ENCODE peak calls at places on chromosomes 6 and 20, in ten cellular contexts. V is HL-60; J is kidney epithelial cell; M is fibroblast of lung; E is IMR-90; W is H7; P is CD8-positive, alpha-beta T cell; O is AG04450; L is dorsolateral prefrontal cortex; I is pancreas. H is an unnamed sample. For H3K27me3, the result is how much of the 10 kb centered on the place peaks cover.

GRCh38 chr6:27370391-27370790 is 18.2 kb upstream of the ZNF391 start:
- DNase-seq in M (no peak), L (no peak), E (no peak), I (no peak), J (no peak), W (no peak), P (no peak), O (no peak), V (no peak), H (no peak)

GRCh38 chr6:33987531-33988021 is 158.3 kb downstream of the GRM4 start:
- DNase-seq in P (no peak), L (no peak), O (no peak), J (no peak), M (no peak), E (no peak), W (no peak), V (no peak), I (no peak), H (peak)

GRCh38 chr6:131255911-131256310 is 120.6 kb downstream of the AKAP7 start:
- DNase-seq in M (peak), J (no peak), O (no peak), P (no peak), E (no peak), W (no peak), V (no peak), I (no peak), L (no peak), H (no peak)

GRCh38 chr6:116144590-116144989 is 18.7 kb upstream of the COL10A1 start:
- DNase-seq in M (peak), O (peak), V (no peak), P (no peak), I (no peak), E (peak), W (no peak), J (peak), L (no peak), H (no peak)

GRCh38 chr6:17622144-17622543 is 22.0 kb downstream of the FAM8A1 start:
- DNase-seq in W (no peak), V (no peak), L (no peak), O (no peak), J (no peak), M (no peak), I (no peak), E (no peak), P (no peak), H (no peak)

GRCh38 chr6:167244064-167244949 is 46.8 kb upstream of the UNC93A start:
- DNase-seq in L (no peak), E (no peak), O (no peak), V (no peak), M (no peak), W (no peak), P (no peak), J (no peak), I (no peak), H (no peak)

GRCh38 chr6:36827261-36828079 is 11.8 kb downstream of the CPNE5 start:
- DNase-seq in L (no peak), O (peak), W (no peak), E (peak), I (no peak), P (no peak), M (peak), V (peak), J (peak), H (no peak)

GRCh38 chr20:13325033-13325432 is 104.0 kb downstream of the ISM1 start:
- DNase-seq in E (peak), L (no peak), V (no peak), M (peak), I (no peak), P (no peak), W (peak), O (no peak), J (no peak), H (no peak)

GRCh38 chr6:99618649-99619408 is 12.2 kb downstream of the PRDM13 start:
- DNase-seq in V (no peak), O (no peak), P (no peak), I (peak), E (no peak), L (no peak), W (peak), J (no peak), M (no peak), H (no peak)

GRCh38 chr6:1608222-1608975 is 1.3 kb upstream of the FOXC1 start:
- DNase-seq in W (peak), P (no peak), M (peak), I (no peak), E (no peak), V (no peak), L (no peak), O (no peak), J (no peak), H (no peak)

GRCh38 chr20:41149679-41150131 is 12.4 kb downstream of the PLCG1 start:
- DNase-seq in J (no peak), I (peak), P (no peak), M (peak), V (no peak), W (no peak), L (no peak), E (peak), O (no peak), H (no peak)

GRCh38 chr20:13535627-13536026 is 103.1 kb downstream of the TASP1 start:
- DNase-seq in O (no peak), W (no peak), J (no peak), V (no peak), L (no peak), I (no peak), P (no peak), E (no peak), M (no peak), H (no peak)

GRCh38 chr6:41450581-41450980 is 95.6 kb upstream of the FOXP4 start:
- DNase-seq in O (no peak), L (no peak), M (no peak), E (no peak), P (no peak), I (no peak), W (no peak), J (no peak), V (no peak), H (no peak)
- H3K27me3 ChIP-seq in O (under half), L (under half), M (under half), E (under half), P (under half), I (under half), W (under half), J (under half), V (under half), H (under half)

DNA sequence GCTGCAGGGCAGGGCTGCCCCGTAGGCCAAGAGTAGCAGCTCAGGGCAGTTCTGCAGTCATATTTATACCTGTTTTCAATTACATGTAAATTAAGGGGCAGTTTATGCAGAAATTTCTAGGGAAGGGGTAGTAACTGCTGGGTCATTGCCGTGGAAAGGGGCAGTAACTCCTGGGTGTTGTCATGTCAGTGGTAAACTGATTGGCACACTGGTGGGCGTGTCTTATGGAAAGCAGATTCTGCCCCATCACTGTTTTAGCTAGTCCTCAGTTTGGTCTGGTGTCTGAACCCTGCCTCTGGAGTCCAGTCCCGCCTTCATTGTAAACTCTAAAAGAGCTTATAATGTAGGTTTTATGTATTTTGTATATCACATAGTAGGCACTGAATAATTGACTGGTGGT is 22.1 kb downstream of the MAP3K4 start:
- DNase-seq in L (no peak), V (no peak), P (no peak), M (no peak), O (no peak), J (no peak), E (no peak), I (no peak), W (no peak), H (no peak)
- H3K27me3 ChIP-seq in L (under half), V (under half), P (under half), M (under half), O (under half), J (under half), E (under half), I (under half), W (under half), H (under half)

DNA sequence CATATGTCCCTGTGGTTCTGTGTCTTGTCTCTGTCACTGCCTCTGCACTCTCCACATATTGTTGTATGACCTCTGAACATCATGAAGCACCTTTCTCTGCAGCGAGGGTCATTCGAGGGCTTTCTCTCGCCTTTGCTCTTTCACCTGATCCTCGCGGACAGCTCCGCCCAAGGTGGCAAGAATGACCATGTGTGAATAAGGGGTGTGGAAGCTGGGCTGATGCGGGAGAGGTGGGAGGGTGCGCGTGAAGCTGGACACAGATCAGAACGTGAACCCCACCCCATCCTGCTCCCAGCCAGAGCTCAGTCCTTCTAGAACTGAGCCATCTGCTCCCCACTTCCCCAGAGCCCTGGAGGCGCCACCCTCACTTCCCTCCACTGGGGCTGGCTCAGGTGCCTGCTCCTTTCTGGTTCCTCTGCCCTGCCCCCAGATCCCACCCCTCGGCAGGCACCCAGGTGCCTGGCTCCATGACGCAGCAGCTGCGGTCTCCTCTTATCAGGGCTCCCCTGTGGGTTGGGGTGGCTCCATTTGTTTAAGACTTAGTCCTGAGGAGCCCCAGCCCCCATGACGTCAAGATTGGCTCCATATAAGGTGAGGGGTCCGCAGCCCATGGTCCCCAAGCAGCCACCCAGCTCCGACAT is at the start of gene MUCL3:
- DNase-seq in L (no peak), O (no peak), V (no peak), E (no peak), M (no peak), W (peak), P (no peak), I (no peak), J (no peak), H (no peak)
- H3K27me3 ChIP-seq in L (under half), O (half or more), V (under half), E (half or more), M (under half), W (under half), P (under half), I (under half), J (under half), H (under half)

DNA sequence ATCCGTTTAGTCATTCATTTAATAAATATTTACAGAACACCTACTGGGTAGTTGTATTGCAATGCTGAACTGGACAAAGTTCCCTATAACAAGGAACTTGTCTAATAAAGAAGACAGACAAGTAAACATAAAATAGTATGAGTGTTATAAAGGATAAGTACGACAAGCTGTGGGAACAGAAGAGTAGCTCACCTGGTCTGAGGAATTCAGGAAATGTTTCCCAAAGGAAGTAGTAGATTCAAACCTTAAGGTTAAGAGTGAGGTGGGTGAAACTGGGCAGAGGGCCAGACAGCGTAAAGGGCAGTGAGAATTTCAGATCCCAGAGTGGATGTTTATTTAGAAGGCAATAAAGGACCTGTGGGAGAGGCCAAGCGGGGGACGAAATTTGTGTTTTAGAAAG is 72.3 kb upstream of the CD2AP start:
- DNase-seq in J (no peak), E (no peak), P (no peak), W (no peak), I (no peak), L (no peak), V (no peak), M (no peak), O (no peak), H (no peak)
- H3K27me3 ChIP-seq in J (under half), E (under half), P (under half), W (under half), I (under half), L (under half), V (under half), M (under half), O (under half), H (under half)

DNA sequence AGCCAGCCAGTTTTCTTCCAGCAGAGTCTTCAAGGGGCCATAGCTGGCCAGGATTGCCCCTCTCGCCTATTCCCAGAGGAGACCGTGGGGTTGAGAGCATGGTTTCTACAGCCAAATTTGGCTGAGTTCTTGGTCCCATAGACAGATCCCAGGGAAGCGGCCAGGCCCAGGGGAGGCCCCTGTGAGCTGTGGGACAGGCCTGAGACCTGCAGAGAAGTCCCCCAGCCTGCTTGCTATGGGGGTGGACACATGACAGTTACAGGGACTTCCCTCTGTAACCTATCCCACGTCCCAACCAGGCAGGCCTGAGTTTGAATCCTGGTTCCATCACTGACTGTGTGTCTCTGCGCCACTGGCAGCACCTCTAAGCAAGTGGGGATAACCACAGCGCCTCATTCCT is 2.6 kb downstream of the TCF15 start:
- DNase-seq in E (no peak), M (no peak), P (no peak), L (no peak), V (no peak), W (no peak), O (no peak), J (no peak), I (no peak), H (no peak)
- H3K27me3 ChIP-seq in E (half or more), M (under half), P (under half), L (under half), V (under half), W (under half), O (under half), J (under half), I (under half), H (under half)

DNA sequence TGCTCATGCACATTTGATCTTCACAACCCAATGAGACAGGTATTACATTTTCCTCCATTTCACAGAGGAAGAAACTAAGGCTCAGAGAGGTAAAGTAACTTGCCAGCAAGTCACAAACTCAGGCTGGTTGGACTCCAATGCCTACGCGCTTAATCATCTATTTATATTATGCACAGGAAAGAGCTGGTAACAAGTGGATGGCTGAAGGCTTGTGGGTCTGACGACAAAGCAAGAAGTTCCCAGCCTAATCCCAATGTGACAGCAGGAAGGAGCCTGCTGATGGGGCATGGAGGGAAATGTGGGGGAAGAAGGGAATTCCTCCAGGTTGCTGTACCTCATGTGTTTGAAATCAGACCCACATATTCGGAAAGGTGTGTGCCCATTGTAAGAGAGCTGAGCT is 3.9 kb downstream of the CDH22 start:
- DNase-seq in I (no peak), O (no peak), L (no peak), V (no peak), W (no peak), P (no peak), M (peak), E (peak), J (no peak), H (no peak)
- H3K27me3 ChIP-seq in I (under half), O (under half), L (under half), V (under half), W (under half), P (under half), M (under half), E (half or more), J (under half), H (half or more)

GRCh38 chr6:7730411-7730810 is 4.5 kb downstream of the BMP6 start:
- DNase-seq in J (no peak), V (no peak), L (no peak), I (no peak), O (no peak), M (no peak), E (peak), W (no peak), P (no peak), H (no peak)
- H3K27me3 ChIP-seq in J (under half), V (under half), L (half or more), I (under half), O (under half), M (under half), E (under half), W (under half), P (under half), H (half or more)

GRCh38 chr20:21430031-21430430 is 32.7 kb upstream of the NKX2-4 start:
- DNase-seq in L (no peak), P (no peak), J (peak), W (no peak), M (no peak), I (no peak), V (no peak), O (no peak), E (no peak), H (no peak)

GRCh38 chr20:21432911-21433310 is 35.6 kb upstream of the NKX2-4 start:
- DNase-seq in V (no peak), I (no peak), J (no peak), L (no peak), O (no peak), P (no peak), E (no peak), M (no peak), W (no peak), H (no peak)

GRCh38 chr20:21435576-21435975 is 38.2 kb upstream of the NKX2-4 start:
- DNase-seq in E (no peak), J (no peak), I (no peak), V (no peak), L (no peak), P (no peak), M (no peak), O (no peak), W (peak), H (no peak)

GRCh38 chr20:21436186-21436585 is 38.9 kb upstream of the NKX2-4 start:
- DNase-seq in V (no peak), P (no peak), M (peak), L (no peak), W (no peak), E (peak), O (no peak), I (no peak), J (peak), H (no peak)

DNA sequence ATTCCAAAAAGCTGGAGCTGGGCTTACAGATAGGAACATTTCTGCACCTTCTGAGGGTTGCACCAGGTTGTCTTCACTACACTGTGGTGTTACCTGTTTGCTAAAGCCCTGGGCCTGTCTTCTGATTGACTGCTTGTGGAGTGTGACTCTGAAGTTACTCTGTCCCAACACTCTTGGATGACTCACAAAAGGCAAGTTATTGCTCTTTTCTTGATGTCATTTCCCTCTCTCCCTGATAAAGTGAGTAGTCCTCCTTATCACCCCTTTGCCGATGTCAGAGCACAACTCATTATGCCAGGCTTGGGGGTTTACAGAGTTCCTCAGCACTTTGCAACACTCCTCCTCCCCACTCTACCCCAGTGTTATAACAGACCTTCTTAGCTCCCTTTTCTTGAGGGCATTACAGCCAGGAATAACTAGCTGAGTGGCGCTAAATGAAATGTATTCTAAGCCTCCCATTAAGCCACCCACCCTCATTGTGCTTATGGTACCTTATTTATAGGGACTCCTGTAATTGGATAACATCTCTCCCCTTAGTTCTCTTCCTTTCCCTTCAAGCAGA is 36.1 kb upstream of the NKX2-4 start:
- DNase-seq in V (no peak), M (no peak), E (peak), O (no peak), P (no peak), W (no peak), L (no peak), I (no peak), J (no peak), H (no peak)
- H3K27me3 ChIP-seq in V (under half), M (under half), E (under half), O (under half), P (under half), W (under half), L (under half), I (under half), J (under half), H (under half)

GRCh38 chr6:169988769-169989550 is 237.5 kb downstream of the ERMARD start:
- DNase-seq in P (no peak), W (no peak), E (no peak), O (no peak), L (peak), J (no peak), M (no peak), V (no peak), I (no peak), H (peak)

GRCh38 chr6:169991913-169992312 is 240.5 kb downstream of the ERMARD start:
- DNase-seq in J (no peak), E (no peak), I (no peak), W (peak), M (no peak), P (no peak), O (no peak), V (no peak), L (no peak), H (no peak)

GRCh38 chr6:169991031-169991390 is 239.6 kb downstream of the ERMARD start:
- DNase-seq in L (no peak), O (no peak), P (no peak), V (no peak), W (peak), I (no peak), E (no peak), J (no peak), M (no peak), H (peak)

GRCh38 chr6:169989594-169989993 is 238.2 kb downstream of the ERMARD start:
- DNase-seq in E (no peak), I (no peak), L (no peak), V (no peak), J (no peak), O (no peak), M (no peak), P (no peak), W (no peak), H (no peak)

DNA sequence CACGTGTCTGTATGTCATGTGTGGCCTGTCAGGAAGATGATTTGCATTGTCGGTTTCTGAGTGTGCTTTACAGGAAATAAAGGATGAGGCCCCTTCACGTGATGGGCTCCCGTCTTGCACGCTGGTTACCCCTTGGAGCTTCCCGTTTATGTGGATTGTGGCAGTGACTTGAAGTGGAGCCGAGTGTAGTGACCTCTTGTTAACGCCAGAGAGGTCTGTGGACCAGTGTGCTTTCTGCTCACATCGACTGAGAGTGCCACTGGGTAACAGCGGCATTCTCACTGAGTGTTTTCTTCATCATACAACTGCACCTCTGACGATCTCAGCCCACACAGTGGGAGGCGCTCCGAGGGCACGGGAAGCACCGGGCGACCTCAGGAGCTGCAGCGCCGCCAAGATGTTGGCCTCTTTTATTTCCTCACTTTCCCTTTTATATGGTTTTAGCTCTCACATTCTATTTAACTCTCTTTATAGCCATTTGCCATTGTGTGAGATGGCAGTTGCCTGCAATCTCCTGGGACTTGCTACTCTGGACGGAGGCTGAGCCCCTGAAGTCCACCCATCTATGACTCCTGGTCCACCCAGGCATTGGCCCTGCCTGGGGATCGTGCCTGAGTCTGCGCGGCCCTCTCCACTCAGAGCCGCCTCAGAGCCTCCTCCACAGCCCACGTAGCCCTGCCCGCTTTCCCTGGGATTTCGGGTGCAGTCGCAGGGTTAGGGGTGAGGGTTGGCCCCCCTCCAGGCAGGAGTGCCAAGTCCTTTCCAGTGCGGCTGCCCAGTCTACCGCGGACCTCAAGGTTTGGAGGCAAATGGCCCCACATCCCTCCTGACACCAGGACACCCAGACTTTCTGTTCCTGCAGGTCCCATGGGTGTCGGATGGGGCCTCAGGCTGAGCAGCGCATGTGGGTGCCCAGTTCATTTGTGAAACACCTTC is 238.9 kb downstream of the ERMARD start:
- DNase-seq in M (no peak), V (peak), J (no peak), L (peak), W (no peak), O (no peak), P (peak), I (no peak), E (no peak), H (peak)
- H3K27me3 ChIP-seq in M (under half), V (under half), J (under half), L (under half), W (under half), O (under half), P (under half), I (under half), E (under half), H (under half)